ENCODE peak calls at places on chromosomes 11 and 22, in seven cellular contexts. E is adrenal gland, B is EL, U is RPMI8226, D is GDM1, Q is left ventricle myocardium superior, C is psoas muscle. K is an unnamed sample.

GRCh38 chr11:69554849-69555248 is 73.4 kb downstream of the LINC01488 start:
- DNase-seq in Q (no peak), U (no peak), C (no peak), B (peak; percentile 60), D (no peak), E (no peak), K (no peak)

GRCh38 chr11:57463596-57464342 is 3.4 kb downstream of the RTN4RL2 start:
- DNase-seq in E (no peak), B (no peak), D (no peak), C (no peak), Q (no peak), U (no peak), K (no peak)

GRCh38 chr11:95764267-95764898 is 25.2 kb downstream of the FAM76B start:
- DNase-seq in Q (no peak), B (peak; percentile 39), E (no peak), C (no peak), U (peak; percentile 42), D (no peak), K (no peak)

GRCh38 chr11:28808771-28809170 is 700.6 kb downstream of the METTL15 start:
- DNase-seq in E (no peak), U (no peak), C (no peak), Q (no peak), D (no peak), B (no peak), K (no peak)

GRCh38 chr11:3803726-3804510 is 4.4 kb upstream of the PGAP2 start:
- DNase-seq in C (no peak), Q (no peak), B (peak; percentile 85), E (no peak), D (no peak), U (no peak), K (no peak)

GRCh38 chr22:38655532-38656255 is 498 bp downstream of the FAM227A start:
- DNase-seq in Q (no peak), D (no peak), E (peak; percentile 7), U (peak; percentile 25), C (peak; percentile 56), B (peak; percentile 20), K (no peak)

GRCh38 chr22:29689201-29689871 is 30.5 kb upstream of the CABP7 start:
- DNase-seq in D (no peak), E (no peak), Q (no peak), B (no peak), U (no peak), C (no peak), K (no peak)

GRCh38 chr11:61103851-61104423 is 1.6 kb downstream of the CD5 start:
- DNase-seq in U (no peak), E (no peak), D (no peak), B (no peak), Q (no peak), C (no peak), K (no peak)

GRCh38 chr11:18594999-18595749 is 4.4 kb upstream of the MISFA start:
- DNase-seq in C (no peak), D (no peak), E (peak; percentile 19), Q (no peak), U (no peak), B (peak; percentile 85), K (no peak)

GRCh38 chr22:37267128-37267587 is 15.2 kb upstream of the CYTH4 start:
- DNase-seq in C (peak; percentile 58), Q (peak; percentile 71), U (peak; percentile 72), B (peak; percentile 44), E (peak; percentile 39), D (peak; percentile 50), K (peak; percentile 55)

GRCh38 chr11:95505927-95506426 is 275.0 kb upstream of the SESN3 start:
- DNase-seq in Q (no peak), B (peak; percentile 23), C (no peak), E (no peak), D (peak; percentile 39), U (no peak), K (no peak)

GRCh38 chr11:108197351-108197750 is 25.1 kb downstream of the NPAT start:
- DNase-seq in E (no peak), D (no peak), U (no peak), B (no peak), Q (no peak), C (no peak), K (no peak)

GRCh38 chr11:13223112-13223511 is 54.5 kb upstream of the BMAL1 start:
- DNase-seq in U (peak; percentile 26), B (no peak), Q (no peak), E (no peak), C (no peak), D (no peak), K (no peak)

GRCh38 chr22:21816787-21817496 is 50.5 kb downstream of the MAPK1 start:
- DNase-seq in B (peak; percentile 88), U (no peak), C (no peak), Q (no peak), D (peak; percentile 72), E (peak; percentile 20), K (no peak)

K was measured in transverse colon.